ENCODE peak calls at places on chromosomes 11 and 22, in four cellular contexts. X is foreskin keratinocyte, Z is AG08396, V is heart right ventricle. K is an unnamed sample.

GRCh38 chr11:91299980-91300379 is 924.6 kb upstream of the FAT3 start:
- DNase-seq in V (no peak), Z (no peak), X (no peak), K (no peak)

GRCh38 chr22:45202333-45203149 is 38.2 kb downstream of the KIAA0930 start:
- DNase-seq in Z (no peak), V (peak; percentile 8), X (no peak), K (no peak)

GRCh38 chr11:65505434-65506315 is 6.8 kb downstream of the MALAT1 start:
- DNase-seq in V (no peak), Z (no peak), X (peak; percentile 81), K (peak; percentile 37)

GRCh38 chr11:3202759-3203158 is 15.9 kb downstream of the MRGPRG start:
- DNase-seq in V (no peak), Z (peak; percentile 11), X (no peak), K (no peak)

GRCh38 chr22:37639070-37639760 is at the start of gene SH3BP1:
- DNase-seq in X (no peak), V (peak; percentile 70), Z (peak; percentile 81), K (no peak)

GRCh38 chr11:46499821-46500220 is 94.0 kb downstream of the AMBRA1 start:
- DNase-seq in Z (no peak), X (no peak), V (no peak), K (no peak)

GRCh38 chr22:20656516-20656901 is 117.4 kb upstream of the SERPIND1 start:
- DNase-seq in V (no peak), Z (no peak), X (no peak), K (no peak)

GRCh38 chr22:40429481-40429880 is 59.1 kb downstream of the SGSM3 start:
- DNase-seq in V (no peak), Z (no peak), X (no peak), K (no peak)

K was measured in G401.